ENCODE peak calls at places on chromosome 7, in four cellular contexts. T is H54, X is NCI-H1092, Z is amniotic stem cell. J is an unnamed sample.

GRCh38 chr7:134058980-134059379 is 68.2 kb upstream of the LRGUK start:
- DNase-seq in T (no peak), X (no peak), Z (no peak), J (no peak)

GRCh38 chr7:44547536-44548221 is 6.5 kb upstream of the NPC1L1 start:
- DNase-seq in T (no peak), X (no peak), Z (no peak), J (no peak)

GRCh38 chr7:44143606-44144250 is 2.6 kb upstream of the MYL7 start:
- DNase-seq in T (no peak), X (no peak), Z (no peak), J (no peak)

GRCh38 chr7:139430443-139430842 is 53.0 kb downstream of the KLRG2 start:
- DNase-seq in T (no peak), X (no peak), Z (no peak), J (no peak)

GRCh38 chr7:93719546-93719945 is 145.0 kb upstream of the CALCR start:
- DNase-seq in T (no peak), X (no peak), Z (no peak), J (no peak)

GRCh38 chr7:6257602-6258001 is 14.8 kb downstream of the CYTH3 start:
- DNase-seq in T (no peak), X (no peak), Z (no peak), J (no peak)

GRCh38 chr7:128203047-128203491 is 38.0 kb upstream of the LEP start:
- DNase-seq in T (no peak), X (no peak), Z (no peak), J (no peak)

GRCh38 chr7:42212541-42213090 is 24.4 kb downstream of the GLI3 start:
- DNase-seq in T (no peak), X (no peak), Z (no peak), J (no peak)

GRCh38 chr7:106365252-106366005 is 80.6 kb upstream of the NAMPT start:
- DNase-seq in T (no peak), X (no peak), Z (no peak), J (no peak)

GRCh38 chr7:512541-513311 is 6.9 kb downstream of the PDGFA start:
- DNase-seq in T (no peak), X (peak), Z (no peak), J (no peak)

GRCh38 chr7:14598978-14599377 is 303.6 kb downstream of the DGKB start:
- DNase-seq in T (no peak), X (no peak), Z (no peak), J (no peak)

GRCh38 chr7:29228289-29229011 is 33.9 kb downstream of the CHN2 start:
- DNase-seq in T (no peak), X (no peak), Z (no peak), J (no peak)

GRCh38 chr7:139948167-139948566 is 114.6 kb downstream of the PARP12 start:
- DNase-seq in T (no peak), X (no peak), Z (no peak), J (no peak)

GRCh38 chr7:149202831-149203231 is 7.5 kb downstream of the ZNF282 start:
- DNase-seq in T (no peak), X (no peak), Z (no peak), J (no peak)

GRCh38 chr7:127477285-127478039 is 85.0 kb upstream of the ZNF800 start:
- DNase-seq in T (no peak), X (no peak), Z (no peak), J (no peak)

GRCh38 chr7:42432644-42433043 is 195.6 kb upstream of the GLI3 start:
- DNase-seq in T (no peak), X (no peak), Z (no peak), J (no peak)

GRCh38 chr7:128777156-128778123 is 1.8 kb upstream of the OPN1SW start:
- DNase-seq in T (no peak), X (no peak), Z (no peak), J (no peak)

GRCh38 chr7:65239707-65240352 is 133.8 kb upstream of the ZNF92 start:
- DNase-seq in T (no peak), X (no peak), Z (no peak), J (no peak)

GRCh38 chr7:6559896-6560295 is 8.6 kb upstream of the GRID2IP start:
- DNase-seq in T (no peak), X (no peak), Z (no peak), J (no peak)

GRCh38 chr7:7416031-7416968 is 119.4 kb downstream of the COL28A1 start:
- DNase-seq in T (no peak), X (no peak), Z (no peak), J (no peak)

GRCh38 chr7:47371733-47372368 is 210.1 kb downstream of the TNS3 start:
- DNase-seq in T (no peak), X (peak), Z (no peak), J (no peak)

GRCh38 chr7:22083711-22084289 is 138.1 kb upstream of the CDCA7L start:
- DNase-seq in T (no peak), X (no peak), Z (no peak), J (no peak)

GRCh38 chr7:104931181-104931781 is 82.7 kb upstream of the KMT2E start:
- DNase-seq in T (no peak), X (peak), Z (no peak), J (no peak)

GRCh38 chr7:82594665-82595064 is 151.1 kb upstream of the CACNA2D1 start:
- DNase-seq in T (no peak), X (peak), Z (no peak), J (no peak)

GRCh38 chr7:72325561-72325960 is 86.6 kb downstream of the CALN1 start:
- DNase-seq in T (no peak), X (no peak), Z (no peak), J (no peak)

GRCh38 chr7:116630932-116631449 is 41.0 kb upstream of the MET start:
- DNase-seq in T (peak), X (no peak), Z (no peak), J (peak)

GRCh38 chr7:128349121-128349825 is 5.6 kb upstream of the RBM28 start:
- DNase-seq in T (no peak), X (no peak), Z (no peak), J (no peak)

GRCh38 chr7:991017-991728 is 8.2 kb downstream of the CYP2W1 start:
- DNase-seq in T (no peak), X (no peak), Z (no peak), J (no peak)

GRCh38 chr7:32200593-32200992 is 130.4 kb upstream of the PDE1C start:
- DNase-seq in T (no peak), X (no peak), Z (no peak), J (no peak)

GRCh38 chr7:18906901-18907300 is 210.5 kb downstream of the TWIST1 start:
- DNase-seq in T (no peak), X (no peak), Z (no peak), J (no peak)

GRCh38 chr7:151925446-151926335 is 30.6 kb upstream of the GALNTL5 start:
- DNase-seq in T (no peak), X (peak), Z (no peak), J (no peak)